ENCODE peak calls at places on chromosomes 12 and 14, in eight cellular contexts. X is HuH-7.5, Q is A172, T is H54, W is H4, K is HCEC 1CT, B is left colon, N is esophagus squamous epithelium. M is an unnamed sample.

GRCh38 chr12:65205886-65206285 is 36.5 kb downstream of the LEMD3 start:
- DNase-seq in X (no peak), Q (no peak), T (no peak), W (no peak), K (no peak), B (no peak), N (no peak), M (no peak)

GRCh38 chr12:54549774-54550451 is 512 bp downstream of the PDE1B start:
- DNase-seq in X (no peak), Q (no peak), T (no peak), W (peak), K (peak), B (peak), N (no peak), M (no peak)

GRCh38 chr12:87511371-87511770 is 517.8 kb downstream of the C12orf50 start:
- DNase-seq in X (no peak), Q (peak), T (no peak), W (no peak), K (no peak), B (no peak), N (no peak), M (no peak)

GRCh38 chr14:56794557-56795283 is 15.6 kb downstream of the OTX2 start:
- DNase-seq in X (no peak), Q (no peak), T (no peak), W (no peak), K (no peak), B (no peak), N (no peak), M (no peak)

GRCh38 chr14:58501214-58501816 is 73.8 kb downstream of the KIAA0586 start:
- DNase-seq in X (peak), Q (peak), T (peak), W (peak), K (peak), B (no peak), N (no peak), M (no peak)

GRCh38 chr12:130665753-130666152 is 50.3 kb downstream of the RIMBP2 start:
- DNase-seq in X (no peak), Q (no peak), T (no peak), W (no peak), K (no peak), B (no peak), N (no peak), M (no peak)

GRCh38 chr12:121582583-121583333 is 1.9 kb upstream of the KDM2B start:
- DNase-seq in X (no peak), Q (no peak), T (no peak), W (no peak), K (no peak), B (no peak), N (no peak), M (no peak)

GRCh38 chr12:85642810-85643209 is 193.4 kb downstream of the RASSF9 start:
- DNase-seq in X (peak), Q (no peak), T (no peak), W (peak), K (peak), B (peak), N (no peak), M (no peak)

GRCh38 chr14:100283984-100284881 is 22.0 kb downstream of the SLC25A29 start:
- DNase-seq in X (no peak), Q (no peak), T (no peak), W (no peak), K (no peak), B (peak), N (no peak), M (no peak)

GRCh38 chr14:100737526-100737925 is 10.8 kb downstream of the DLK1 start:
- DNase-seq in X (no peak), Q (no peak), T (no peak), W (no peak), K (no peak), B (no peak), N (no peak), M (no peak)

GRCh38 chr12:32240210-32240609 is 133.6 kb downstream of the BICD1 start:
- DNase-seq in X (no peak), Q (no peak), T (no peak), W (no peak), K (no peak), B (no peak), N (no peak), M (no peak)

GRCh38 chr14:91303091-91303923 is 58.8 kb upstream of the GPR68 start:
- DNase-seq in X (peak), Q (no peak), T (peak), W (no peak), K (no peak), B (peak), N (no peak), M (no peak)

GRCh38 chr12:29309320-29309902 is 71.6 kb downstream of the ERGIC2 start:
- DNase-seq in X (no peak), Q (no peak), T (no peak), W (no peak), K (peak), B (no peak), N (no peak), M (no peak)

GRCh38 chr12:11209098-11209497 is 22.4 kb upstream of the TAS2R42 start:
- DNase-seq in X (no peak), Q (no peak), T (no peak), W (no peak), K (no peak), B (no peak), N (no peak), M (no peak)

GRCh38 chr12:125211464-125211863 is 146.2 kb downstream of the AACS start:
- DNase-seq in X (no peak), Q (no peak), T (no peak), W (no peak), K (no peak), B (no peak), N (no peak), M (no peak)

GRCh38 chr12:12645485-12645884 is 33.8 kb downstream of the CREBL2 start:
- DNase-seq in X (no peak), Q (no peak), T (no peak), W (no peak), K (peak), B (no peak), N (no peak), M (no peak)

GRCh38 chr12:32821293-32822089 is 65.8 kb upstream of the YARS2 start:
- DNase-seq in X (no peak), Q (peak), T (no peak), W (no peak), K (no peak), B (no peak), N (no peak), M (no peak)

GRCh38 chr12:27801630-27802029 is 21.6 kb upstream of the MANSC4 start:
- DNase-seq in X (no peak), Q (no peak), T (no peak), W (no peak), K (no peak), B (no peak), N (no peak), M (no peak)

M was measured in thoracic aorta.